ENCODE peak calls at places on chromosomes 11 and 22, in seven cellular contexts. One of them, this sample, is unnamed.

GRCh38 chr11:6232899-6233298 is 1.5 kb downstream of the FHIP1B start:
- DNase-seq in astrocyte of the spinal cord: no peak
- DNase-seq in GM20000: no peak
- DNase-seq in heart right ventricle: no peak
- DNase-seq in effector memory CD8-positive, alpha-beta T cell: no peak
- DNase-seq in left ventricle myocardium inferior: no peak
- DNase-seq in transverse colon: no peak
- DNase-seq in this sample: no peak

GRCh38 chr11:14687943-14688627 is 44.5 kb downstream of the PDE3B start:
- DNase-seq in GM20000: no peak
- DNase-seq in effector memory CD8-positive, alpha-beta T cell: no peak
- DNase-seq in left ventricle myocardium inferior: no peak
- DNase-seq in transverse colon: no peak
- DNase-seq in heart right ventricle: no peak
- DNase-seq in astrocyte of the spinal cord: no peak
- DNase-seq in this sample: no peak

GRCh38 chr22:47335460-47335859 is 573.0 kb downstream of the TBC1D22A start:
- DNase-seq in heart right ventricle: no peak
- DNase-seq in astrocyte of the spinal cord: no peak
- DNase-seq in effector memory CD8-positive, alpha-beta T cell: no peak
- DNase-seq in GM20000: no peak
- DNase-seq in transverse colon: no peak
- DNase-seq in left ventricle myocardium inferior: no peak
- DNase-seq in this sample: no peak

GRCh38 chr22:42993651-42994275 is 21.2 kb downstream of the PACSIN2 start:
- DNase-seq in transverse colon: no peak
- DNase-seq in GM20000: no peak
- DNase-seq in astrocyte of the spinal cord: peak
- DNase-seq in left ventricle myocardium inferior: no peak
- DNase-seq in effector memory CD8-positive, alpha-beta T cell: no peak
- DNase-seq in heart right ventricle: no peak
- DNase-seq in this sample: no peak

GRCh38 chr11:64758330-64759079 is 1.3 kb downstream of the PYGM start:
- DNase-seq in left ventricle myocardium inferior: no peak
- DNase-seq in heart right ventricle: no peak
- DNase-seq in effector memory CD8-positive, alpha-beta T cell: no peak
- DNase-seq in astrocyte of the spinal cord: no peak
- DNase-seq in GM20000: peak
- DNase-seq in transverse colon: no peak
- DNase-seq in this sample: no peak

GRCh38 chr11:113401718-113402117 is 14.1 kb downstream of the ANKK1 start:
- DNase-seq in left ventricle myocardium inferior: peak
- DNase-seq in GM20000: no peak
- DNase-seq in effector memory CD8-positive, alpha-beta T cell: no peak
- DNase-seq in heart right ventricle: peak
- DNase-seq in astrocyte of the spinal cord: no peak
- DNase-seq in transverse colon: peak
- DNase-seq in this sample: no peak

GRCh38 chr11:116986521-116987105 is 111.6 kb downstream of the SIK3 start:
- DNase-seq in transverse colon: no peak
- DNase-seq in heart right ventricle: no peak
- DNase-seq in left ventricle myocardium inferior: no peak
- DNase-seq in effector memory CD8-positive, alpha-beta T cell: no peak
- DNase-seq in astrocyte of the spinal cord: peak
- DNase-seq in GM20000: no peak
- DNase-seq in this sample: peak

GRCh38 chr22:17536269-17536668 is 27.0 kb upstream of the SLC25A18 start:
- DNase-seq in left ventricle myocardium inferior: no peak
- DNase-seq in heart right ventricle: no peak
- DNase-seq in GM20000: no peak
- DNase-seq in effector memory CD8-positive, alpha-beta T cell: no peak
- DNase-seq in astrocyte of the spinal cord: peak
- DNase-seq in transverse colon: no peak
- DNase-seq in this sample: no peak

GRCh38 chr22:24482586-24482985 is 12.5 kb upstream of the UPB1 start:
- DNase-seq in effector memory CD8-positive, alpha-beta T cell: no peak
- DNase-seq in transverse colon: no peak
- DNase-seq in GM20000: no peak
- DNase-seq in astrocyte of the spinal cord: peak
- DNase-seq in left ventricle myocardium inferior: no peak
- DNase-seq in heart right ventricle: no peak
- DNase-seq in this sample: no peak

GRCh38 chr22:46667245-46667623 is 47.0 kb downstream of the GRAMD4 start:
- DNase-seq in heart right ventricle: no peak
- DNase-seq in effector memory CD8-positive, alpha-beta T cell: no peak
- DNase-seq in transverse colon: no peak
- DNase-seq in left ventricle myocardium inferior: no peak
- DNase-seq in GM20000: no peak
- DNase-seq in astrocyte of the spinal cord: no peak
- DNase-seq in this sample: no peak

GRCh38 chr11:76205252-76206076 is 838 bp downstream of the WNT11 start:
- DNase-seq in GM20000: no peak
- DNase-seq in left ventricle myocardium inferior: no peak
- DNase-seq in heart right ventricle: peak
- DNase-seq in effector memory CD8-positive, alpha-beta T cell: no peak
- DNase-seq in astrocyte of the spinal cord: no peak
- DNase-seq in transverse colon: no peak
- DNase-seq in this sample: no peak

GRCh38 chr22:38572065-38572464 is 2.1 kb upstream of the DMC1 start:
- DNase-seq in left ventricle myocardium inferior: no peak
- DNase-seq in heart right ventricle: no peak
- DNase-seq in GM20000: peak
- DNase-seq in transverse colon: peak
- DNase-seq in effector memory CD8-positive, alpha-beta T cell: peak
- DNase-seq in astrocyte of the spinal cord: peak
- DNase-seq in this sample: peak

GRCh38 chr22:43388420-43388851 is 23.4 kb upstream of the MPPED1 start:
- DNase-seq in GM20000: peak
- DNase-seq in transverse colon: peak
- DNase-seq in effector memory CD8-positive, alpha-beta T cell: peak
- DNase-seq in left ventricle myocardium inferior: peak
- DNase-seq in heart right ventricle: peak
- DNase-seq in astrocyte of the spinal cord: peak
- DNase-seq in this sample: no peak

GRCh38 chr11:92329644-92330043 is 105.0 kb downstream of the FAT3 start:
- DNase-seq in astrocyte of the spinal cord: peak
- DNase-seq in transverse colon: no peak
- DNase-seq in effector memory CD8-positive, alpha-beta T cell: no peak
- DNase-seq in GM20000: no peak
- DNase-seq in heart right ventricle: no peak
- DNase-seq in left ventricle myocardium inferior: no peak
- DNase-seq in this sample: no peak

GRCh38 chr22:37258005-37258790 is 14.1 kb upstream of the RAC2 start:
- DNase-seq in effector memory CD8-positive, alpha-beta T cell: no peak
- DNase-seq in left ventricle myocardium inferior: no peak
- DNase-seq in heart right ventricle: no peak
- DNase-seq in GM20000: no peak
- DNase-seq in transverse colon: no peak
- DNase-seq in astrocyte of the spinal cord: no peak
- DNase-seq in this sample: no peak

GRCh38 chr11:116960916-116961315 is 123.5 kb upstream of the APOA1 start:
- DNase-seq in left ventricle myocardium inferior: no peak
- DNase-seq in GM20000: no peak
- DNase-seq in astrocyte of the spinal cord: peak
- DNase-seq in heart right ventricle: no peak
- DNase-seq in transverse colon: no peak
- DNase-seq in effector memory CD8-positive, alpha-beta T cell: no peak
- DNase-seq in this sample: no peak

GRCh38 chr22:49303061-49303735 is 524.5 kb downstream of the BRD1 start:
- DNase-seq in transverse colon: no peak
- DNase-seq in astrocyte of the spinal cord: no peak
- DNase-seq in left ventricle myocardium inferior: no peak
- DNase-seq in effector memory CD8-positive, alpha-beta T cell: no peak
- DNase-seq in heart right ventricle: no peak
- DNase-seq in GM20000: no peak
- DNase-seq in this sample: no peak

GRCh38 chr11:69539416-69540117 is 58.1 kb downstream of the LINC01488 start:
- DNase-seq in astrocyte of the spinal cord: no peak
- DNase-seq in effector memory CD8-positive, alpha-beta T cell: no peak
- DNase-seq in heart right ventricle: no peak
- DNase-seq in left ventricle myocardium inferior: peak
- DNase-seq in GM20000: no peak
- DNase-seq in transverse colon: peak
- DNase-seq in this sample: no peak

GRCh38 chr22:27918351-27919221 is 470 bp downstream of the PITPNB start:
- DNase-seq in astrocyte of the spinal cord: peak
- DNase-seq in effector memory CD8-positive, alpha-beta T cell: peak
- DNase-seq in GM20000: peak
- DNase-seq in left ventricle myocardium inferior: peak
- DNase-seq in transverse colon: peak
- DNase-seq in heart right ventricle: peak
- DNase-seq in this sample: no peak

GRCh38 chr11:96256604-96257003 is 86.4 kb downstream of the MAML2 start:
- DNase-seq in transverse colon: no peak
- DNase-seq in astrocyte of the spinal cord: no peak
- DNase-seq in heart right ventricle: no peak
- DNase-seq in left ventricle myocardium inferior: no peak
- DNase-seq in effector memory CD8-positive, alpha-beta T cell: no peak
- DNase-seq in GM20000: no peak
- DNase-seq in this sample: no peak

This sample was measured in GM12878.